ENCODE peak calls at places on chromosome 22, in eight cellular contexts. One of them, this sample, is unnamed.

GRCh38 chr22:50236731-50237409 is 8.0 kb downstream of the TUBGCP6 start:
- DNase-seq in NB4: peak
- DNase-seq in A549: peak
- DNase-seq in HCT116: no peak
- DNase-seq in right lobe of liver: peak
- DNase-seq in stomach: no peak
- DNase-seq in ovary: no peak
- DNase-seq in IMR-90: peak
- DNase-seq in this sample: no peak

GRCh38 chr22:25630446-25630845 is 66.0 kb downstream of the GRK3 start:
- DNase-seq in NB4: no peak
- DNase-seq in A549: no peak
- DNase-seq in ovary: no peak
- DNase-seq in stomach: no peak
- DNase-seq in IMR-90: no peak
- DNase-seq in right lobe of liver: no peak
- DNase-seq in HCT116: no peak
- DNase-seq in this sample: no peak

GRCh38 chr22:43539572-43540533 is 128.0 kb downstream of the MPPED1 start:
- DNase-seq in HCT116: no peak
- DNase-seq in ovary: no peak
- DNase-seq in A549: no peak
- DNase-seq in stomach: no peak
- DNase-seq in IMR-90: no peak
- DNase-seq in right lobe of liver: no peak
- DNase-seq in NB4: no peak
- DNase-seq in this sample: no peak

GRCh38 chr22:39543095-39543494 is 10.5 kb upstream of the RPS19BP1 start:
- DNase-seq in ovary: no peak
- DNase-seq in IMR-90: peak
- DNase-seq in right lobe of liver: no peak
- DNase-seq in stomach: no peak
- DNase-seq in NB4: peak
- DNase-seq in A549: peak
- DNase-seq in HCT116: no peak
- DNase-seq in this sample: no peak

GRCh38 chr22:37994049-37994448 is 9.7 kb upstream of the SOX10 start:
- DNase-seq in stomach: no peak
- DNase-seq in ovary: no peak
- DNase-seq in IMR-90: no peak
- DNase-seq in right lobe of liver: no peak
- DNase-seq in NB4: peak
- DNase-seq in A549: no peak
- DNase-seq in HCT116: no peak
- DNase-seq in this sample: no peak

GRCh38 chr22:36081023-36081431 is 52.4 kb upstream of the RBFOX2 start:
- DNase-seq in HCT116: no peak
- DNase-seq in A549: no peak
- DNase-seq in ovary: no peak
- DNase-seq in right lobe of liver: no peak
- DNase-seq in stomach: no peak
- DNase-seq in NB4: no peak
- DNase-seq in IMR-90: peak
- DNase-seq in this sample: no peak

GRCh38 chr22:25849514-25849913 is 107.5 kb downstream of the MYO18B start:
- DNase-seq in IMR-90: no peak
- DNase-seq in right lobe of liver: no peak
- DNase-seq in HCT116: no peak
- DNase-seq in stomach: no peak
- DNase-seq in ovary: no peak
- DNase-seq in NB4: no peak
- DNase-seq in A549: no peak
- DNase-seq in this sample: no peak

GRCh38 chr22:40178417-40179409 is 988 bp downstream of the TNRC6B start:
- DNase-seq in stomach: no peak
- DNase-seq in A549: no peak
- DNase-seq in ovary: no peak
- DNase-seq in right lobe of liver: peak
- DNase-seq in NB4: peak
- DNase-seq in HCT116: no peak
- DNase-seq in IMR-90: peak
- DNase-seq in this sample: peak

GRCh38 chr22:25389541-25389919 is 170.1 kb downstream of the CRYBB2 start:
- DNase-seq in HCT116: no peak
- DNase-seq in NB4: no peak
- DNase-seq in IMR-90: no peak
- DNase-seq in stomach: no peak
- DNase-seq in A549: no peak
- DNase-seq in ovary: no peak
- DNase-seq in right lobe of liver: no peak
- DNase-seq in this sample: no peak

GRCh38 chr22:45312415-45312814 is 2.7 kb downstream of the FAM118A start:
- DNase-seq in ovary: no peak
- DNase-seq in A549: no peak
- DNase-seq in HCT116: no peak
- DNase-seq in stomach: no peak
- DNase-seq in IMR-90: no peak
- DNase-seq in right lobe of liver: no peak
- DNase-seq in NB4: no peak
- DNase-seq in this sample: no peak

GRCh38 chr22:45311033-45311531 is 1.3 kb downstream of the FAM118A start:
- DNase-seq in NB4: no peak
- DNase-seq in ovary: no peak
- DNase-seq in A549: no peak
- DNase-seq in stomach: no peak
- DNase-seq in right lobe of liver: no peak
- DNase-seq in IMR-90: no peak
- DNase-seq in HCT116: no peak
- DNase-seq in this sample: no peak

GRCh38 chr22:45310331-45311032 is 748 bp downstream of the FAM118A start:
- DNase-seq in HCT116: no peak
- DNase-seq in IMR-90: no peak
- DNase-seq in stomach: no peak
- DNase-seq in right lobe of liver: peak
- DNase-seq in A549: no peak
- DNase-seq in ovary: no peak
- DNase-seq in NB4: peak
- DNase-seq in this sample: no peak

GRCh38 chr22:45308624-45309421 is 911 bp upstream of the FAM118A start:
- DNase-seq in NB4: peak
- DNase-seq in A549: no peak
- DNase-seq in IMR-90: no peak
- DNase-seq in ovary: peak
- DNase-seq in HCT116: peak
- DNase-seq in stomach: no peak
- DNase-seq in right lobe of liver: no peak
- DNase-seq in this sample: no peak

GRCh38 chr22:45309422-45310227 is at the start of gene FAM118A:
- DNase-seq in NB4: peak
- DNase-seq in A549: peak
- DNase-seq in HCT116: peak
- DNase-seq in right lobe of liver: peak
- DNase-seq in ovary: peak
- DNase-seq in stomach: peak
- DNase-seq in IMR-90: peak
- DNase-seq in this sample: peak
- TF ChIP-seq CTCF in NB4: no peak
- TF ChIP-seq CTCF in A549: no peak
- TF ChIP-seq CTCF in HCT116: no peak
- TF ChIP-seq CTCF in right lobe of liver: no peak
- TF ChIP-seq CTCF in ovary: no peak
- TF ChIP-seq CTCF in stomach: no peak
- TF ChIP-seq CTCF in IMR-90: peak
- TF ChIP-seq CTCF in this sample: peak

DNA sequence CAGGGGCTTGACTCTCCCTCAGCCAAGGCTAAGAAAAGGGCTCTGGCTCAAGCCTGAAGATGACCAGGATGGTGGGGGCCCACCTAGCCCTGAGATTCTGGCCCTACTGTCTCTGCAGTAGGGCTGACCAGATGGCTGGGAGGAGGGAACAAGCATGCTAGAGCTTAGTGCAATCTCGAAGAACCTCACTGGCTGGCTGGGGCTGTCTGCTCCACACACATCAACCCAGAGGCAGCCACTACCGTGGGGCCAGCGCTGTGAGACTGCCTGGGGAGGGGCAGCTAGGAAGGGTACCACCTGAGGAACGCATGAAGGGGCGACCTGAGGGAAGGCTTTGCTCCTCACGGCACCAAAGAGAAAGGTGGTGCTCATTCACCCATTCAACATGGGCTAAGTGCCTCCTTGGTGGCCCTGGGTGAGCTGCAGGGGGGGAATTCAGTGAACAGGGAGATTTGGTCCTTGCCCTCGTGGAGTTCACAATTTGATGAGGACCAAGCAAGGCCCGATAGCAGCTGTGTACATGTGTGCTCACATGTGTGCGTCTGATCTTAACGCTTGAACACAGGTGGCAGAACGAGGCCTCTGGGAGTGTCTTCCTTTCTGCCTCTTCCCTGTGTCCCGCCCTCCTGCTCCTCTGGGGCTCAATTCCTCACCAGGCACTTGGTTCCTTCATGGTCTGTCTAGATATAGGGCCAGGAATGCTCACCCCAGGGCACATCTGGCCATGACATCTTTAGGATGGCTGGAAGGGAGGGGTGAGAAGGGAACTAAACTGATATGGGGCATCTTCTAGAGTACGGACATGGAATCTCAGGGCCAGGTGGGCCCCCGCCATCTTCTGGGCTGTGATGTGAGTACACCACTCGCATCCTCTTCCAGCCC is 102.3 kb upstream of the PITPNB start:
- DNase-seq in HCT116: no peak
- DNase-seq in right lobe of liver: no peak
- DNase-seq in ovary: peak
- DNase-seq in stomach: peak
- DNase-seq in NB4: no peak
- DNase-seq in A549: no peak
- DNase-seq in IMR-90: no peak
- DNase-seq in this sample: no peak
- TF ChIP-seq POLR2A in HCT116: no peak
- TF ChIP-seq POLR2A in right lobe of liver: no peak
- TF ChIP-seq POLR2A in ovary: no peak
- TF ChIP-seq POLR2A in stomach: no peak
- TF ChIP-seq POLR2A in NB4: no peak
- TF ChIP-seq POLR2A in A549: no peak
- TF ChIP-seq POLR2A in IMR-90: no peak
- TF ChIP-seq POLR2A in this sample: no peak

DNA sequence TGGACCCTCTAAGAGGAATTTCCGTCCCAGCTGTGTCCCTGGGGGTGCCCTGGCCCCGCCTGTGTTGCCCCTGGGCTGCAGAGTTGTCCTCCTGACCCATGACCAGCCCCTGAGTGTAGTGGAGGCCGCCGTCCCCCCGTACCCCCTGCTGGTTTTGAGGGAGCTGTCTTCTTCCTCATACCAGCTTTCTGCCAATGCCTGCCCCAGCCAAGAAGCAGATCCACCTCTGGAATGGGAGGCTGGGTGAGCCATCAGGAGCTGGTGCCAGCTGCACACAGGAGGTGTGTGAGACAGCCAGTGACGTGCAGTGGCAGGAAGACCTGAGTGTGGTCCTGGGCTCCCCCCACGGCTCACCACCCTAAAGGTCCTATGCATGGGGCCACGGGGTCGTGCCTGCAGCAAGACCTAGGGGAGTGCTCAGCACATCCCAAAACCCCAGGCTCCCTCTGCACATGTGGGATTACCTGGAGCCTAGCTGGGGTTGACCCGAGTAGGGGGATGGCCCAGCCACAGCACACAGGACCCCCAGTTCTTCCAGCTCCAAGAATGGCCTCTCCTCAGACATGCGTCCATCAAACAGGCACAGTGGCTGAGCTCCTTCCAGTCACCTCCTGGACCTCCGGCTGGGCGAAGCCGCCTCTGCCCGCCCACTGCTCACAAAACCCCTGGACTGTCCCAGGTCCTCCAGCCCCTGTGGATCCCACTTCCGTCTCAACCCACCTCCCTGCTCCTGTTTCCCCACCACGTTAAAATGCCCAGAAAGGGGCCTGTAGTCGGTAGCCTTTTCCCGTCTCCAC is 647.6 kb downstream of the BRD1 start:
- DNase-seq in ovary: no peak
- DNase-seq in HCT116: no peak
- DNase-seq in NB4: no peak
- DNase-seq in stomach: no peak
- DNase-seq in A549: no peak
- DNase-seq in IMR-90: no peak
- DNase-seq in right lobe of liver: peak
- DNase-seq in this sample: no peak
- H3K4me3 ChIP-seq in ovary: no peak
- H3K4me3 ChIP-seq in HCT116: no peak
- H3K4me3 ChIP-seq in NB4: no peak
- H3K4me3 ChIP-seq in stomach: no peak
- H3K4me3 ChIP-seq in A549: no peak
- H3K4me3 ChIP-seq in IMR-90: no peak
- H3K4me3 ChIP-seq in right lobe of liver: no peak
- H3K4me3 ChIP-seq in this sample: no peak

GRCh38 chr22:17370036-17370765 is 941 bp downstream of the CECR2 start:
- DNase-seq in IMR-90: no peak
- DNase-seq in stomach: no peak
- DNase-seq in HCT116: no peak
- DNase-seq in A549: no peak
- DNase-seq in ovary: peak
- DNase-seq in NB4: no peak
- DNase-seq in right lobe of liver: peak
- DNase-seq in this sample: peak

GRCh38 chr22:17370766-17371181 is 1.5 kb downstream of the CECR2 start:
- DNase-seq in NB4: no peak
- DNase-seq in stomach: no peak
- DNase-seq in HCT116: no peak
- DNase-seq in ovary: no peak
- DNase-seq in right lobe of liver: no peak
- DNase-seq in IMR-90: no peak
- DNase-seq in A549: no peak
- DNase-seq in this sample: no peak

GRCh38 chr22:17368727-17369552 is at the start of gene CECR2:
- DNase-seq in A549: peak
- DNase-seq in IMR-90: no peak
- DNase-seq in right lobe of liver: peak
- DNase-seq in NB4: peak
- DNase-seq in ovary: peak
- DNase-seq in stomach: no peak
- DNase-seq in HCT116: peak
- DNase-seq in this sample: peak

GRCh38 chr22:17368144-17368726 is 1.0 kb upstream of the CECR2 start:
- DNase-seq in ovary: no peak
- DNase-seq in right lobe of liver: no peak
- DNase-seq in stomach: no peak
- DNase-seq in A549: no peak
- DNase-seq in IMR-90: no peak
- DNase-seq in NB4: no peak
- DNase-seq in HCT116: no peak
- DNase-seq in this sample: no peak

DNA sequence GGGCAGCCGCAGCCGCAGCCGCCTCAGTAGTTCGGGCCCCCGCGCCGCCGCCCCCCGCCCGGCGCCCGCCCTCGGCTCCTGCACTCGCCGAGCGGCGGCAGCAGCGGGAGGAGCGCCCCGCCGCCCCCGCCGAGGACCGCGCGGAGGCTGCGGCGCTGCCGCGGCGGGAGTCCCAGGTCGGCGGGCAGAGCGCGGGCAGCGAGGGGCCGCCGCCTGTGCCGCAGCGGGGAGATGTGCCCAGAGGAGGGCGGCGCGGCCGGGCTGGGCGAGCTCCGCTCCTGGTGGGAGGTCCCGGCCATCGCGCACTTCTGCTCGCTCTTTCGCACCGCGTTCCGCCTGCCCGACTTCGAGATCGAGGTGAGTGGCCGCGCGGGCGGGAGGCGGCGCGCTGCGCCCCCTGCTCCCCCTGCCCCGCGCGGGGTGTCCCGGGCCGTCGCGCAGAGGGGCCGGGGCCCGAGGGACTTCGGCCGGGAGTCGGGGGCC is 334 bp downstream of the CECR2 start:
- DNase-seq in stomach: no peak
- DNase-seq in IMR-90: no peak
- DNase-seq in ovary: no peak
- DNase-seq in HCT116: no peak
- DNase-seq in A549: no peak
- DNase-seq in NB4: peak
- DNase-seq in right lobe of liver: peak
- DNase-seq in this sample: no peak
- TF ChIP-seq CTCF in stomach: no peak
- TF ChIP-seq CTCF in IMR-90: no peak
- TF ChIP-seq CTCF in ovary: no peak
- TF ChIP-seq CTCF in HCT116: no peak
- TF ChIP-seq CTCF in A549: no peak
- TF ChIP-seq CTCF in NB4: no peak
- TF ChIP-seq CTCF in right lobe of liver: no peak
- TF ChIP-seq CTCF in this sample: peak

This sample was measured in gastrocnemius medialis.